ENCODE peak calls at places on chromosomes 1 and 21, in six cellular contexts. T, O, U, N, L and J are unnamed samples.

GRCh38 chr1:221439734-221440436 is 302.0 kb downstream of the DUSP10 start:
- DNase-seq in T (no peak), N (peak; percentile 85), O (peak; percentile 77), L (no peak), U (no peak), J (peak; percentile 95)

GRCh38 chr1:40853113-40853999 is 8.8 kb downstream of the CITED4 start:
- DNase-seq in O (no peak), L (no peak), T (no peak), U (no peak), N (no peak), J (no peak)

GRCh38 chr1:75732703-75733102 is 8.2 kb downstream of the ACADM start:
- DNase-seq in T (no peak), N (peak; percentile 23), O (no peak), U (no peak), L (no peak), J (no peak)

GRCh38 chr1:112393634-112393976 is 2.4 kb upstream of the CTTNBP2NL start:
- DNase-seq in T (no peak), N (no peak), U (no peak), L (no peak), O (no peak), J (no peak)

GRCh38 chr21:26126168-26126553 is 44.4 kb downstream of the APP start:
- DNase-seq in T (no peak), U (no peak), N (no peak), L (no peak), O (no peak), J (no peak)

GRCh38 chr1:35568975-35569395 is 4.1 kb upstream of the TFAP2E start:
- DNase-seq in O (peak; percentile 92), L (no peak), T (no peak), U (peak; percentile 75), N (no peak), J (no peak)

GRCh38 chr21:34122047-34122446 is 48.7 kb downstream of the MRPS6 start:
- DNase-seq in N (no peak), U (no peak), O (no peak), T (no peak), L (no peak), J (no peak)

GRCh38 chr1:45134468-45134873 is 71.9 kb downstream of the ZSWIM5 start:
- DNase-seq in N (no peak), O (no peak), T (no peak), L (no peak), U (no peak), J (no peak)

GRCh38 chr1:58784758-58785423 is 1.0 kb upstream of the JUN start:
- DNase-seq in U (peak; percentile 96), T (peak; percentile 86), N (peak; percentile 61), O (peak; percentile 93), L (peak; percentile 86), J (peak; percentile 85)

GRCh38 chr1:31108861-31109260 is 43.3 kb upstream of the PUM1 start:
- DNase-seq in U (no peak), N (no peak), L (no peak), O (no peak), T (no peak), J (no peak)

GRCh38 chr21:44360174-44360573 is 6.8 kb downstream of the TRPM2 start:
- DNase-seq in T (no peak), N (no peak), O (no peak), U (no peak), L (no peak), J (no peak)

GRCh38 chr1:919271-919872 is 4.4 kb upstream of the SAMD11 start:
- DNase-seq in L (no peak), T (no peak), N (no peak), O (no peak), U (no peak), J (no peak)

GRCh38 chr1:236507022-236507700 is 16.6 kb upstream of the LGALS8 start:
- DNase-seq in N (no peak), L (no peak), T (no peak), O (peak; percentile 37), U (no peak), J (no peak)

GRCh38 chr1:78155121-78155520 is 109.4 kb downstream of the GIPC2 start:
- DNase-seq in T (no peak), L (no peak), U (no peak), O (no peak), N (no peak), J (no peak)

GRCh38 chr21:36909901-36910561 is 56.4 kb downstream of the HLCS start:
- DNase-seq in U (no peak), O (no peak), L (no peak), N (peak; percentile 95), T (no peak), J (peak; percentile 98)

GRCh38 chr21:35940074-35940927 is 120.0 kb downstream of the SETD4 start:
- DNase-seq in L (no peak), U (peak; percentile 67), T (peak; percentile 25), O (peak; percentile 84), N (peak; percentile 38), J (peak; percentile 28)

GRCh38 chr1:14334336-14335176 is 263.9 kb upstream of the KAZN start:
- DNase-seq in N (no peak), L (no peak), T (no peak), U (no peak), O (peak; percentile 16), J (no peak)

GRCh38 chr1:205095422-205095821 is 11.2 kb upstream of the TMEM81 start:
- DNase-seq in T (no peak), U (no peak), L (no peak), O (no peak), N (no peak), J (no peak)

GRCh38 chr21:43196789-43197188 is 28.0 kb downstream of the CRYAA start:
- DNase-seq in T (peak; percentile 16), N (no peak), O (peak; percentile 15), L (no peak), U (peak; percentile 35), J (no peak)

GRCh38 chr1:111909010-111909409 is 80.5 kb downstream of the KCND3 start:
- DNase-seq in N (no peak), T (no peak), U (peak; percentile 13), O (no peak), L (no peak), J (no peak)

GRCh38 chr1:117501275-117501674 is 104.6 kb upstream of the TENT5C start:
- DNase-seq in T (no peak), O (no peak), L (no peak), U (no peak), N (no peak), J (peak; percentile 41)

GRCh38 chr21:45450741-45451740 is 46.1 kb downstream of the COL18A1 start:
- DNase-seq in N (no peak), O (no peak), U (no peak), T (no peak), L (peak; percentile 8), J (no peak)

GRCh38 chr1:90719321-90720136 is 2.4 kb upstream of the BARHL2 start:
- DNase-seq in O (no peak), N (no peak), T (no peak), U (no peak), L (no peak), J (no peak)

GRCh38 chr1:108559215-108560142 is at the start of gene EEIG2:
- DNase-seq in N (peak; percentile 32), U (peak; percentile 90), T (peak; percentile 69), L (peak; percentile 91), O (peak; percentile 89), J (no peak)

GRCh38 chr1:116289219-116289618 is 83.8 kb upstream of the ATP1A1 start:
- DNase-seq in N (no peak), U (no peak), L (no peak), O (no peak), T (no peak), J (no peak)

GRCh38 chr1:180571832-180572636 is 13.3 kb downstream of the OVAAL start:
- DNase-seq in N (no peak), L (no peak), U (no peak), O (no peak), T (no peak), J (no peak)

GRCh38 chr1:163777205-163777604 is 455.5 kb downstream of the NUF2 start:
- DNase-seq in L (no peak), O (no peak), U (no peak), N (no peak), T (no peak), J (no peak)

GRCh38 chr1:211951856-211952255 is 83.5 kb downstream of the INTS7 start:
- DNase-seq in N (no peak), L (no peak), T (no peak), O (no peak), U (no peak), J (no peak)

GRCh38 chr1:58896211-58897183 is 112.7 kb upstream of the JUN start:
- DNase-seq in O (peak; percentile 98), U (peak; percentile 73), T (no peak), L (peak; percentile 73), N (no peak), J (no peak)

GRCh38 chr1:161382214-161383019 is 14.7 kb upstream of the CFAP126 start:
- DNase-seq in U (no peak), T (no peak), N (peak; percentile 11), O (peak; percentile 69), L (no peak), J (no peak)

GRCh38 chr1:81466970-81467369 is 333.8 kb upstream of the ADGRL2 start:
- DNase-seq in O (peak; percentile 55), N (no peak), U (no peak), L (no peak), T (no peak), J (no peak)
- H3K4me3 ChIP-seq in O (peak overlapping the region; percentile 33), N (no peak overlapping the region), U (no peak overlapping the region), L (no peak overlapping the region), T (no peak overlapping the region), J (no peak overlapping the region)

GRCh38 chr1:99004270-99005141 is at the start of gene PLPPR5:
- DNase-seq in U (no peak), T (no peak), L (peak; percentile 6), O (peak; percentile 3), N (no peak), J (no peak)
- H3K4me3 ChIP-seq in U (no peak within 1 kb of the TSS), T (peak within 1 kb of the TSS; percentile 33), L (peak within 1 kb of the TSS; percentile 27), O (no peak within 1 kb of the TSS), N (peak within 1 kb of the TSS; percentile 37), J (peak within 1 kb of the TSS; percentile 49)

DNA sequence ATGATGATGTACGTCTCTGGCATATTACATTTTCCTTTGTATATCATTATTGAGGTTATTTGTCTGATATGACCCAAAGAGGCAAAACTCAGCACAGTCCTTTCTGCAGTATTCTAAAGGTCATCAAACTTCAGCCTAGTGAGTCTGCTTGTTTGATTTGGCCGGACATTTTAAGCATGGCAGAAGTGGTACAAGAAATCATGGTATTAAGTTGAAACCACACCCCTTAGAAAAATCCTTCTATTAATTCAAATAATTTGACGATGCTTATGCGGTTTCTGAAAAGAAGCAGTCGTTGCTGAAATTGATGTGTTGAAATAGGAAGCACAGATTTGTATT is 5.1 kb downstream of the ETS2 start:
- DNase-seq in O (no peak), U (no peak), N (no peak), T (no peak), L (no peak), J (no peak)
- H3K4me3 ChIP-seq in O (no peak overlapping the region), U (no peak overlapping the region), N (no peak overlapping the region), T (no peak overlapping the region), L (peak overlapping the region; percentile 11), J (no peak overlapping the region)

GRCh38 chr1:201017828-201018163 is 5.7 kb downstream of the KIF21B start:
- DNase-seq in O (no peak), T (no peak), U (no peak), L (no peak), N (no peak), J (no peak)

GRCh38 chr1:201020647-201021332 is 2.7 kb downstream of the KIF21B start:
- DNase-seq in L (no peak), U (no peak), O (no peak), N (no peak), T (no peak), J (no peak)

GRCh38 chr1:201021333-201022177 is 2.0 kb downstream of the KIF21B start:
- DNase-seq in N (no peak), U (no peak), L (no peak), T (no peak), O (no peak), J (no peak)

GRCh38 chr1:201020040-201020591 is 3.4 kb downstream of the KIF21B start:
- DNase-seq in O (no peak), U (no peak), N (no peak), T (no peak), L (no peak), J (no peak)

GRCh38 chr1:201019321-201019977 is 4.1 kb downstream of the KIF21B start:
- DNase-seq in O (no peak), U (no peak), N (no peak), T (no peak), L (peak; percentile 39), J (no peak)
- H3K4me3 ChIP-seq in O (no peak overlapping the region), U (no peak overlapping the region), N (no peak overlapping the region), T (no peak overlapping the region), L (no peak overlapping the region), J (no peak overlapping the region)